ENCODE peak calls at places on chromosomes 7 and 10, in four cellular contexts. W is coronary artery, Z is upper lobe of right lung, E is body of pancreas. N is an unnamed sample.

GRCh38 chr7:151408839-151409554 is 841 bp downstream of the WDR86 start:
- DNase-seq in W (no peak), Z (peak), E (no peak), N (no peak)

GRCh38 chr7:100949931-100950443 is 653 bp downstream of the MUC3A start:
- DNase-seq in W (no peak), Z (no peak), E (no peak), N (no peak)

GRCh38 chr10:121695731-121696464 is 97.7 kb upstream of the FGFR2 start:
- DNase-seq in W (no peak), Z (no peak), E (no peak), N (no peak)

GRCh38 chr7:158033196-158033595 is 554.4 kb downstream of the PTPRN2 start:
- DNase-seq in W (no peak), Z (peak), E (no peak), N (no peak)

GRCh38 chr10:58952747-58953466 is 223.5 kb upstream of the PHYHIPL start:
- DNase-seq in W (no peak), Z (no peak), E (peak), N (peak)

GRCh38 chr7:47948096-47948790 is at the start of gene PKD1L1:
- DNase-seq in W (no peak), Z (no peak), E (no peak), N (no peak)

GRCh38 chr7:105376901-105377533 is 11.7 kb downstream of the SRPK2 start:
- DNase-seq in W (no peak), Z (no peak), E (no peak), N (peak)

GRCh38 chr7:141114141-141114664 is 40.3 kb downstream of the TMEM178B start:
- DNase-seq in W (no peak), Z (no peak), E (no peak), N (no peak)

GRCh38 chr7:98202367-98203195 is 8.7 kb upstream of the BHLHA15 start:
- DNase-seq in W (no peak), Z (peak), E (no peak), N (no peak)

GRCh38 chr7:132407764-132408163 is 168.5 kb downstream of the PLXNA4 start:
- DNase-seq in W (no peak), Z (no peak), E (no peak), N (peak)

GRCh38 chr10:92240289-92241157 is 50.4 kb downstream of the CPEB3 start:
- DNase-seq in W (no peak), Z (no peak), E (peak), N (peak)

GRCh38 chr10:13743101-13743693 is 156.4 kb downstream of the PRPF18 start:
- DNase-seq in W (no peak), Z (no peak), E (no peak), N (no peak)

GRCh38 chr7:99004216-99004615 is 125.9 kb downstream of the TRRAP start:
- DNase-seq in W (no peak), Z (peak), E (no peak), N (peak)

GRCh38 chr7:17771901-17772408 is 168.3 kb downstream of the SNX13 start:
- DNase-seq in W (no peak), Z (no peak), E (no peak), N (no peak)

GRCh38 chr10:15123749-15124184 is 26.6 kb downstream of the RPP38 start:
- DNase-seq in W (no peak), Z (no peak), E (no peak), N (peak)

GRCh38 chr7:106111671-106112117 is 418 bp downstream of the SYPL1 start:
- DNase-seq in W (peak), Z (peak), E (peak), N (peak)

GRCh38 chr10:72831696-72832355 is 61.7 kb upstream of the OIT3 start:
- DNase-seq in W (no peak), Z (no peak), E (peak), N (peak)

GRCh38 chr10:11757452-11757819 is 15.3 kb downstream of the ECHDC3 start:
- DNase-seq in W (no peak), Z (peak), E (peak), N (peak)

GRCh38 chr10:127035827-127036226 is 130.6 kb downstream of the DOCK1 start:
- DNase-seq in W (no peak), Z (no peak), E (no peak), N (no peak)

GRCh38 chr7:81527651-81528050 is 242.2 kb downstream of the HGF start:
- DNase-seq in W (no peak), Z (no peak), E (no peak), N (no peak)

GRCh38 chr7:520503-521161 is 986 bp upstream of the PDGFA start:
- DNase-seq in W (no peak), Z (no peak), E (peak), N (no peak)
- TF ChIP-seq CTCF in W (no peak), Z (no peak), E (no peak), N (no peak)

GRCh38 chr10:17913604-17914003 is 38.1 kb upstream of the SLC39A12 start:
- DNase-seq in W (no peak), Z (no peak), E (no peak), N (no peak)
- H3K4me3 ChIP-seq in W (no peak), Z (no peak), E (no peak), N (no peak)

GRCh38 chr10:98577168-98577567 is 130.4 kb upstream of the HPS1 start:
- DNase-seq in W (no peak), Z (no peak), E (no peak), N (no peak)

GRCh38 chr10:98569878-98570277 is 123.1 kb upstream of the HPS1 start:
- DNase-seq in W (no peak), Z (no peak), E (no peak), N (no peak)

GRCh38 chr10:98576096-98576495 is 129.4 kb upstream of the HPS1 start:
- DNase-seq in W (no peak), Z (no peak), E (no peak), N (no peak)

GRCh38 chr10:98570764-98571163 is 124.0 kb upstream of the HPS1 start:
- DNase-seq in W (no peak), Z (no peak), E (no peak), N (no peak)

GRCh38 chr10:98572594-98572993 is 125.9 kb upstream of the HPS1 start:
- DNase-seq in W (no peak), Z (no peak), E (no peak), N (no peak)
- TF ChIP-seq CTCF in W (no peak), Z (no peak), E (no peak), N (no peak)

GRCh38 chr7:93923946-93924345 is 2.4 kb downstream of the GNG11 start:
- DNase-seq in W (no peak), Z (no peak), E (no peak), N (peak)
- H3K4me3 ChIP-seq in W (peak), Z (peak), E (no peak), N (peak)

DNA sequence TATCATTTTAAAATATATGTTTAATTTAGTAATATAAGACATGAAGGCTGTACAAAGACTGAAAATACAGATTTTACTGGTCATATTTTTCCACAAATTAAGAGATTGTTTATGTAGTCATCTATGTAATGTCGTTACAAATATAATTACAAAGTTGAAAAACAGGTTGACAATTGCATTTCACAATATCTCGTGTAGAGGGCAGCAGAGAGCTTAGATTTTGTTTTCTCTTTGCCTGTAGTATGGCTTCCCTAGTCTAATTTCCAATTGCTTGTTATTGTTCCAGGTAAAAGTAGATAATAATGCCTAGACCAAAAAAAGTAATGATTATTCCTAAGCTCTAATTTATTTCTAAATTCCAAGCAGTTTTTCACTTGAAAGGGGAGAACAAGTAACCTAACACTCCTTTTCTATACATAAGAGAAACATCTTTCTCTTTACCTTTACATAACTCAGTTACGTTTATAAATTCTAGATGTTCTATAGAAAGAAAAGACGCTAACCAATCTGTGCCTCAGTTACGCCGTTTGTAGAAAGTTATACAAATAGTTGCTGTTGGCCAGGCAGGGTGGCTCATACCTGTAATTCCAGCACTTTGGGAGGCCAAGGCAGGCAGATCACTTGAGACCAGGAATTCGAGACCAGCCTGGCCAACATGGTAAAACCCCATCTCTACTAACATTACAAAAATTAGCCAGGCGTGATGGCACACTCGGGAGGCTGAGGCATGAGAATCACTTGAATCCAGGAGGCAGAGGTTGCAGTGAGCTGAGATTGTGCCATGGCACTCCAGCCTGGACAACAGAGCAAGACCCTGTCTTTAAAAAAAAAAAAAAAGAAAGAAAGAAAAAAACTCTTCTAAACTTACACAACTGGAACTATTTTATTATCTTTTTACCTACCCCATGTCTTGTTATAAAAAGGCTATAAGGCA is 30.0 kb downstream of the NET1 start:
- DNase-seq in W (no peak), Z (no peak), E (peak), N (peak)
- TF ChIP-seq CTCF in W (peak), Z (peak), E (peak), N (peak)

GRCh38 chr7:7323352-7323751 is 141.0 kb downstream of the C1GALT1 start:
- DNase-seq in W (no peak), Z (no peak), E (no peak), N (no peak)

GRCh38 chr7:7318610-7319009 is 136.3 kb downstream of the C1GALT1 start:
- DNase-seq in W (no peak), Z (no peak), E (no peak), N (no peak)

GRCh38 chr7:7321681-7322080 is 139.3 kb downstream of the C1GALT1 start:
- DNase-seq in W (no peak), Z (no peak), E (no peak), N (peak)

GRCh38 chr7:7315851-7316250 is 133.5 kb downstream of the C1GALT1 start:
- DNase-seq in W (no peak), Z (no peak), E (no peak), N (no peak)

GRCh38 chr7:7317850-7318249 is 135.5 kb downstream of the C1GALT1 start:
- DNase-seq in W (no peak), Z (no peak), E (no peak), N (no peak)
- H3K4me3 ChIP-seq in W (no peak), Z (no peak), E (no peak), N (no peak)

DNA sequence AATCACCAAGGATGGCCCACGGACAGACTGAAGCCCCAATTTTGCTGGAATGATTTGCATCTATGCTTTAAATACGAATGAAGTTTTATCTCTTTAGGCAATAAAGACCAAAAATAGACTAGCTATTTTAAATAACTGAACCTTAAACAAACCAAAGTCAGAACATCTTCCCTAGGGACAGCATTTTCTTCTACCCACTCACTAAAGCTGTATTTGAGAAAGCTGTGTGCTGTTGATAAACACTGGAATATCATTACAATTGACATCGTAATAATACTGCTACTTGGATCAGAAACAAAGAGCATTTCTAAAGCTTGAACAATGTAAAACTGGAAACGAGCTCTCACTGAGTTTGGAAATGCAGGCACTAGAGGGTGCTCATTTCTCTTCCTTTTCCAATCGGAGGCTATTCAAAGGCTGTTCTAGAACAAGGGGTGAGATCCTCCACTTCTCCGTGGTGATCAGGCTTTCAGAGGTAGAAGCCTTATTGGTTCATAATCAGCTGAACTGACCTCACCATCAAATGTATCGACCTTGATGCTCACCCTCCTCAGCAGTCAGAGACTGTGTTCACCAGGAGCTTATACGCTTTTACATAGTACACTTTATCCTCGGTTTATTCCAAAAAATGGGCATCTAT is 225.3 kb upstream of the PRSS1 start:
- DNase-seq in W (no peak), Z (no peak), E (no peak), N (no peak)
- TF ChIP-seq CTCF in W (no peak), Z (no peak), E (no peak), N (peak)

GRCh38 chr10:130108934-130109604 is 1.6 kb downstream of the C10orf143 start:
- DNase-seq in W (no peak), Z (no peak), E (no peak), N (no peak)
- H3K4me3 ChIP-seq in W (peak), Z (peak), E (no peak), N (peak)

N was measured in fibroblast of the aortic adventitia.